ENCODE peak calls at places on chromosome 21, in four cellular contexts. One of them, this sample, is unnamed.
A peak's percentile ranks its signal among the peaks of the same experiment; 100 is the strongest.

GRCh38 chr21:19236209-19236608 is 832.6 kb upstream of the TMPRSS15 start:
- DNase-seq in lower lobe of right lung: no peak
- DNase-seq in heart right ventricle: no peak
- DNase-seq in AG04450: no peak
- DNase-seq in this sample: no peak

GRCh38 chr21:16046625-16047340 is 317.0 kb downstream of the USP25 start:
- DNase-seq in lower lobe of right lung: no peak
- DNase-seq in heart right ventricle: no peak
- DNase-seq in AG04450: no peak
- DNase-seq in this sample: peak; percentile 46

GRCh38 chr21:18168108-18168507 is 76.5 kb upstream of the CHODL start:
- DNase-seq in lower lobe of right lung: no peak
- DNase-seq in heart right ventricle: no peak
- DNase-seq in AG04450: no peak
- DNase-seq in this sample: no peak

GRCh38 chr21:33870768-33871167 is 44.8 kb downstream of the ATP5PO start:
- DNase-seq in lower lobe of right lung: no peak
- DNase-seq in heart right ventricle: no peak
- DNase-seq in AG04450: no peak
- DNase-seq in this sample: no peak

GRCh38 chr21:21238882-21239400 is 240.7 kb downstream of the NCAM2 start:
- DNase-seq in lower lobe of right lung: no peak
- DNase-seq in heart right ventricle: no peak
- DNase-seq in AG04450: no peak
- DNase-seq in this sample: no peak

GRCh38 chr21:36103434-36103833 is 31.4 kb upstream of the CBR3 start:
- DNase-seq in lower lobe of right lung: no peak
- DNase-seq in heart right ventricle: no peak
- DNase-seq in AG04450: no peak
- DNase-seq in this sample: no peak

GRCh38 chr21:23384679-23385078 is 2222.6 kb downstream of the MRPL39 start:
- DNase-seq in lower lobe of right lung: no peak
- DNase-seq in heart right ventricle: no peak
- DNase-seq in AG04450: no peak
- DNase-seq in this sample: no peak

GRCh38 chr21:37071561-37072238 is 1.2 kb downstream of the PIGP start:
- DNase-seq in lower lobe of right lung: peak; percentile 73
- DNase-seq in heart right ventricle: peak; percentile 47
- DNase-seq in AG04450: no peak
- DNase-seq in this sample: peak; percentile 63

GRCh38 chr21:17900990-17901385 is 81.8 kb upstream of the C21orf91 start:
- DNase-seq in lower lobe of right lung: no peak
- DNase-seq in heart right ventricle: peak; percentile 8
- DNase-seq in AG04450: no peak
- DNase-seq in this sample: no peak

GRCh38 chr21:15671188-15671587 is 58.6 kb upstream of the USP25 start:
- DNase-seq in lower lobe of right lung: no peak
- DNase-seq in heart right ventricle: no peak
- DNase-seq in AG04450: no peak
- DNase-seq in this sample: no peak

GRCh38 chr21:26881504-26882228 is 36.5 kb upstream of the ADAMTS1 start:
- DNase-seq in lower lobe of right lung: no peak
- DNase-seq in heart right ventricle: no peak
- DNase-seq in AG04450: peak; percentile 8
- DNase-seq in this sample: peak; percentile 23
- TF ChIP-seq CTCF in lower lobe of right lung: peak; percentile 43
- TF ChIP-seq CTCF in heart right ventricle: peak; percentile 61
- TF ChIP-seq CTCF in AG04450: peak; percentile 45
- TF ChIP-seq CTCF in this sample: no peak

DNA sequence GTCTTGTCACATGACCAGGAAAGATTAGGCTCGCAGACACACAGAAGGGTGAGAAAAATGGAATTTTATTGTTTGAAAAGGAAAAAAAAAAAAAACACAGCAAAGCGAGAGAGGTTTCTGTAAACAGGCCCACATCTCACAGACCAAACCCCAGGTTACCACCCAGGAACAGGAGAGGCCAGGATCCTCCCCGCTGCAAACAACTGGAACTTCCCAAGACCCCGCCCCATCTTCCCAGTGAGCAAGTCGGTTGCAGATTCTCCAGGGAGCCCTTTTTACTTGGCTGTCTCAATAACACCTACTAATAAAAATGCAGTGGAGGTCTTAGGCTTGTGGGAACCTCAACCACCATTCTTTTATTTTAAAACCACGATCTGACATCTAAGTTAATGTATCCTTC is 84.7 kb upstream of the ETS2 start:
- DNase-seq in lower lobe of right lung: no peak
- DNase-seq in heart right ventricle: no peak
- DNase-seq in AG04450: no peak
- DNase-seq in this sample: no peak
- TF ChIP-seq CTCF in lower lobe of right lung: no peak
- TF ChIP-seq CTCF in heart right ventricle: no peak
- TF ChIP-seq CTCF in AG04450: no peak
- TF ChIP-seq CTCF in this sample: no peak

DNA sequence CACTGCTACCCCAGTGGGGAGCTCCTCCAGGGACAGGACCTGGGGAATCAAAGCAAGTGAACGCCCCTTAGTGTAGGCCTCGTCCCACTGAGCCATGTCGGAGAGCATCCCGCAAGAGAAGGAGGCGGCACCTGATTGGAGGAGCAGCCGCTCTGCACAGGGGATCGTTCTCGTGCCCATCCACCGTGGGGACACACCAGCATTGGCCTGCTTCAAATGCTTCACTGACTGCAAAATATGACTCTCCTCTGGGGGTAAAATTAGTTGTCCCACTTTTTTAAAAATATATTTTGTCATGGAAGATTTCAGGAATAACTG is 111.0 kb downstream of the PDE9A start:
- DNase-seq in lower lobe of right lung: peak; percentile 27
- DNase-seq in heart right ventricle: no peak
- DNase-seq in AG04450: no peak
- DNase-seq in this sample: no peak
- TF ChIP-seq CTCF in lower lobe of right lung: no peak
- TF ChIP-seq CTCF in heart right ventricle: no peak
- TF ChIP-seq CTCF in AG04450: no peak
- TF ChIP-seq CTCF in this sample: no peak

GRCh38 chr21:25709684-25710265 is 24.9 kb downstream of the ATP5PF start:
- DNase-seq in lower lobe of right lung: no peak
- DNase-seq in heart right ventricle: no peak
- DNase-seq in AG04450: no peak
- DNase-seq in this sample: no peak
- TF ChIP-seq CTCF in lower lobe of right lung: no peak
- TF ChIP-seq CTCF in heart right ventricle: no peak
- TF ChIP-seq CTCF in AG04450: no peak
- TF ChIP-seq CTCF in this sample: no peak

GRCh38 chr21:42049578-42050430 is 21.3 kb upstream of the UMODL1 start:
- DNase-seq in lower lobe of right lung: no peak
- DNase-seq in heart right ventricle: no peak
- DNase-seq in AG04450: no peak
- DNase-seq in this sample: no peak
- TF ChIP-seq CTCF in lower lobe of right lung: no peak
- TF ChIP-seq CTCF in heart right ventricle: no peak
- TF ChIP-seq CTCF in AG04450: no peak
- TF ChIP-seq CTCF in this sample: no peak

GRCh38 chr21:29943885-29944284 is 4.1 kb upstream of the GRIK1 start:
- DNase-seq in lower lobe of right lung: no peak
- DNase-seq in heart right ventricle: no peak
- DNase-seq in AG04450: no peak
- DNase-seq in this sample: peak; percentile 7
- TF ChIP-seq CTCF in lower lobe of right lung: no peak
- TF ChIP-seq CTCF in heart right ventricle: peak; percentile 51
- TF ChIP-seq CTCF in AG04450: no peak
- TF ChIP-seq CTCF in this sample: peak; percentile 15

GRCh38 chr21:14119038-14119437 is 91.7 kb downstream of the LIPI start:
- DNase-seq in lower lobe of right lung: no peak
- DNase-seq in heart right ventricle: no peak
- DNase-seq in AG04450: no peak
- DNase-seq in this sample: no peak
- TF ChIP-seq CTCF in lower lobe of right lung: no peak
- TF ChIP-seq CTCF in heart right ventricle: no peak
- TF ChIP-seq CTCF in AG04450: no peak
- TF ChIP-seq CTCF in this sample: no peak

DNA sequence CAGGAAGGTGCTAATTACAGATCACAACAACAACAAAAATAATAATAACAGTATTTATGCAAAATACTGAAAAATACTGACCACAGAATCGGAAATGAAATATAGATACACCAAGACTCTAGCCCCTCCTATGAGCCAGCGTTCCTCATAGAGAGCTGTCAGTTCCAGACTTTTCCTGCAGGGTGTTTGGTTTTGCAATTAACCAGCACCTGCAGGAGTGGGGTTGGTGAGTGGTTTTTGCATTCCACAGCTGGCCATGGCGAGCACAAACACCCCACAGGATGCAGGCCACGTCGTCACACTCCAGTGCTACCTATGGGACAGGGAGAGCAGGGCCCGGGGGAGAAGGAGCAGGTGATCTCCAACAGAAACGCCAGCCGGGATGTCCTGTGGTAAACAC is 94.1 kb downstream of the ERG start:
- DNase-seq in lower lobe of right lung: no peak
- DNase-seq in heart right ventricle: no peak
- DNase-seq in AG04450: no peak
- DNase-seq in this sample: no peak
- TF ChIP-seq CTCF in lower lobe of right lung: no peak
- TF ChIP-seq CTCF in heart right ventricle: no peak
- TF ChIP-seq CTCF in AG04450: no peak
- TF ChIP-seq CTCF in this sample: no peak

DNA sequence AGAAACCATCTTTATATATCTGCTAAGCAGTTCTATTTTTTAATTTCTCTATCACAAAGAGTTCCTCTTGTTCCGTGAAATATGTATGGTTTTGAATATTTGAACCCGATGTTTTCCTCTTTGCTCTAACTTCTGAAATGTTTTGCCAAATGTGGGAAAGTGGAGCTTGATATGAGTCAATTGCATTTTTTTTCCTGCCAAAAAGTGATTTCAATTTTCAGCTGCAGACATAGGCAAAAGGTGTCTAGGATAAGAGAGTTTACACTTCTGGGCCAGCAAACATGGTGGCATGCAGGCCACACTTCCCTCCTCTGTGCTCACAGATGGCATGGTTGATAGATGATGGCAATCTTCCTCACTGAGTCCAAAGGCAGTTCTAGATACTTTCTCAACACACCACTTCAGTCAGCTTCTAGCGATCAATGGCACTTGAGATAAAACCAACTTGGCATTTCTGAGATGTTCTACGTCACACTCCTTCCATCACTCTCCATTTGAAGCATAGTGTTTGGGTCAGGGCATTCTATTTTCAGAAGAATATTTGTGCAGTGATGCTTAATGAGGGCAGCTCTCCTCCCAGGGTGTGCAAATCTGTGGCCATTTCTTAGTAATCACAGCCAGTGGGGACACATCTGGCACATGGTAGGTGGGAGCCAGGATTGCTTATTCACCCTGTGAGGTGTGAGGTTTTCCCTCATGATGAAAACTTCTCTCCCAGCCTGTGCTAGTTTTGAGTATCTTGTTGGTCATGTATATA is 54.4 kb upstream of the SCAF4 start:
- DNase-seq in lower lobe of right lung: no peak
- DNase-seq in heart right ventricle: no peak
- DNase-seq in AG04450: no peak
- DNase-seq in this sample: no peak
- TF ChIP-seq CTCF in lower lobe of right lung: no peak
- TF ChIP-seq CTCF in heart right ventricle: peak; percentile 3
- TF ChIP-seq CTCF in AG04450: no peak
- TF ChIP-seq CTCF in this sample: no peak

GRCh38 chr21:45556302-45556644 is 14.0 kb upstream of the SLC19A1 start:
- DNase-seq in lower lobe of right lung: no peak
- DNase-seq in heart right ventricle: no peak
- DNase-seq in AG04450: no peak
- DNase-seq in this sample: no peak
- TF ChIP-seq CTCF in lower lobe of right lung: peak; percentile 15
- TF ChIP-seq CTCF in heart right ventricle: no peak
- TF ChIP-seq CTCF in AG04450: no peak
- TF ChIP-seq CTCF in this sample: no peak